ENCODE peak calls at places on chromosome 14, in five cellular contexts. Y is BE2C, T is fibroblast of mammary gland, M is GM12892, Q is NCI-H1092. A is an unnamed sample.

GRCh38 chr14:56207626-56208297 is 89.6 kb downstream of the PELI2 start:
- DNase-seq in Y (peak), T (no peak), M (no peak), Q (no peak), A (no peak)

GRCh38 chr14:105228562-105228961 is 19.8 kb upstream of the BTBD6 start:
- DNase-seq in Y (no peak), T (no peak), M (no peak), Q (no peak), A (no peak)

GRCh38 chr14:90520326-90520725 is 123.5 kb downstream of the CALM1 start:
- DNase-seq in Y (no peak), T (no peak), M (no peak), Q (no peak), A (no peak)

GRCh38 chr14:55688566-55688965 is 108.6 kb downstream of the KTN1 start:
- DNase-seq in Y (no peak), T (peak), M (no peak), Q (no peak), A (no peak)

GRCh38 chr14:66240112-66240511 is 246.1 kb upstream of the CCDC196 start:
- DNase-seq in Y (no peak), T (peak), M (no peak), Q (no peak), A (no peak)

GRCh38 chr14:76500011-76500410 is 124.1 kb downstream of the ESRRB start:
- DNase-seq in Y (no peak), T (peak), M (no peak), Q (no peak), A (no peak)

GRCh38 chr14:103391048-103391447 is 5.8 kb downstream of the MARK3 start:
- DNase-seq in Y (peak), T (peak), M (no peak), Q (no peak), A (peak)

GRCh38 chr14:68676511-68676943 is 116.3 kb downstream of the ZFP36L1 start:
- DNase-seq in Y (no peak), T (no peak), M (no peak), Q (no peak), A (no peak)

GRCh38 chr14:105146976-105147700 is 21.4 kb downstream of the JAG2 start:
- DNase-seq in Y (peak), T (no peak), M (peak), Q (no peak), A (no peak)

GRCh38 chr14:29735459-29735858 is 192.2 kb downstream of the PRKD1 start:
- DNase-seq in Y (no peak), T (peak), M (no peak), Q (no peak), A (no peak)

GRCh38 chr14:69539631-69540410 is 34.9 kb downstream of the CCDC177 start:
- DNase-seq in Y (no peak), T (peak), M (no peak), Q (no peak), A (no peak)

GRCh38 chr14:31927348-31927826 is 149.7 kb upstream of the ARHGAP5 start:
- DNase-seq in Y (no peak), T (peak), M (no peak), Q (no peak), A (no peak)

GRCh38 chr14:103109789-103110415 is 13.4 kb upstream of the TNFAIP2 start:
- DNase-seq in Y (no peak), T (peak), M (no peak), Q (no peak), A (no peak)

GRCh38 chr14:53964249-53964648 is 7.6 kb upstream of the BMP4 start:
- DNase-seq in Y (no peak), T (no peak), M (no peak), Q (no peak), A (no peak)

GRCh38 chr14:79764288-79764687 is 447.0 kb downstream of the DIO2 start:
- DNase-seq in Y (no peak), T (no peak), M (no peak), Q (no peak), A (no peak)

GRCh38 chr14:70032016-70032415 is 152.8 kb downstream of the SMOC1 start:
- DNase-seq in Y (no peak), T (no peak), M (no peak), Q (no peak), A (no peak)

GRCh38 chr14:46054526-46054925 is 597.1 kb downstream of the RPL10L start:
- DNase-seq in Y (no peak), T (peak), M (no peak), Q (no peak), A (no peak)

GRCh38 chr14:88955470-88955869 is 131.0 kb downstream of the TTC8 start:
- DNase-seq in Y (no peak), T (no peak), M (no peak), Q (peak), A (no peak)

GRCh38 chr14:69153848-69154208 is 909 bp upstream of the DCAF5 start:
- DNase-seq in Y (no peak), T (peak), M (no peak), Q (peak), A (no peak)

GRCh38 chr14:23353433-23353780 is 720 bp upstream of the SLC22A17 start:
- DNase-seq in Y (no peak), T (no peak), M (no peak), Q (no peak), A (no peak)

GRCh38 chr14:65411656-65412188 is 808 bp upstream of the FUT8 start:
- DNase-seq in Y (peak), T (peak), M (peak), Q (peak), A (peak)

GRCh38 chr14:52352546-52352945 is 38.4 kb downstream of the PTGER2 start:
- DNase-seq in Y (no peak), T (peak), M (no peak), Q (no peak), A (no peak)

GRCh38 chr14:103626150-103626850 is 2.7 kb upstream of the KLC1 start:
- DNase-seq in Y (no peak), T (no peak), M (no peak), Q (no peak), A (no peak)

GRCh38 chr14:65483647-65484046 is 71.1 kb downstream of the FUT8 start:
- DNase-seq in Y (no peak), T (peak), M (no peak), Q (no peak), A (no peak)

GRCh38 chr14:99363616-99364290 is 91.8 kb upstream of the BCL11B start:
- DNase-seq in Y (no peak), T (no peak), M (no peak), Q (no peak), A (no peak)

GRCh38 chr14:97298775-97299174 is 501.6 kb downstream of the VRK1 start:
- DNase-seq in Y (no peak), T (no peak), M (no peak), Q (peak), A (no peak)

GRCh38 chr14:32933943-32934890 is 4.5 kb upstream of the NPAS3 start:
- DNase-seq in Y (peak), T (peak), M (no peak), Q (peak), A (no peak)

GRCh38 chr14:75981426-75981825 is 369 bp downstream of the TGFB3 start:
- DNase-seq in Y (no peak), T (peak), M (peak), Q (peak), A (no peak)

A was measured in CD4-positive, alpha-beta T cell.